ENCODE peak calls at places on chromosomes 3 and 15, in seven cellular contexts. I, C, T, Q, D, Z and K are unnamed samples.

GRCh38 chr15:38147246-38147645 is 105.4 kb upstream of the SPRED1 start:
- DNase-seq in Q (no peak), T (no peak), C (no peak), D (no peak), Z (no peak), I (no peak), K (no peak)

GRCh38 chr3:64856953-64857516 is 169.2 kb upstream of the ADAMTS9 start:
- DNase-seq in C (no peak), D (no peak), Z (no peak), T (no peak), I (no peak), Q (no peak), K (no peak)

GRCh38 chr3:183481582-183481981 is 53.2 kb upstream of the MCF2L2 start:
- DNase-seq in T (no peak), D (no peak), Q (no peak), Z (no peak), C (peak), I (no peak), K (no peak)

GRCh38 chr3:100913870-100914654 is 79.2 kb downstream of the ABI3BP start:
- DNase-seq in Z (no peak), C (peak), Q (no peak), T (no peak), I (no peak), D (no peak), K (no peak)

GRCh38 chr15:56249080-56249479 is 5.4 kb upstream of the RFX7 start:
- DNase-seq in I (peak), C (peak), Z (no peak), Q (no peak), D (peak), T (peak), K (no peak)

GRCh38 chr15:83871808-83872559 is 218.1 kb downstream of the ADAMTSL3 start:
- DNase-seq in Q (peak), I (peak), Z (peak), C (peak), D (no peak), T (no peak), K (no peak)

GRCh38 chr3:53890726-53891499 is 746 bp downstream of the SELENOK start:
- DNase-seq in D (peak), I (peak), Q (no peak), Z (no peak), C (peak), T (peak), K (no peak)

GRCh38 chr15:64014995-64015394 is 31.3 kb downstream of the DAPK2 start:
- DNase-seq in I (no peak), D (no peak), C (no peak), Z (no peak), Q (no peak), T (no peak), K (no peak)

GRCh38 chr3:107524214-107525100 is 1.7 kb downstream of the BBX start:
- DNase-seq in D (no peak), I (peak), C (peak), Z (no peak), T (peak), Q (peak), K (no peak)

GRCh38 chr3:147793841-147794240 is 384.7 kb downstream of the ZIC1 start:
- DNase-seq in I (no peak), Q (no peak), Z (no peak), D (no peak), T (no peak), C (no peak), K (no peak)

GRCh38 chr15:35320158-35320780 is 225.7 kb downstream of the DPH6 start:
- DNase-seq in D (no peak), Q (no peak), C (no peak), T (no peak), Z (no peak), I (no peak), K (no peak)

GRCh38 chr3:124115965-124116364 is 124.0 kb upstream of the ROPN1 start:
- DNase-seq in Z (no peak), C (no peak), Q (no peak), I (no peak), T (no peak), D (no peak), K (no peak)

GRCh38 chr3:42036483-42036823 is 54.7 kb upstream of the TRAK1 start:
- DNase-seq in Z (no peak), C (peak), D (no peak), I (peak), T (peak), Q (no peak), K (no peak)

GRCh38 chr3:134078169-134078821 is 48.6 kb upstream of the SLCO2A1 start:
- DNase-seq in T (no peak), I (no peak), D (no peak), Q (no peak), Z (no peak), C (peak), K (no peak)

GRCh38 chr3:111971533-111971932 is 7.3 kb upstream of the ABHD10 start:
- DNase-seq in C (no peak), Q (no peak), Z (no peak), I (no peak), D (no peak), T (no peak), K (no peak)

GRCh38 chr3:66441124-66441523 is 59.7 kb downstream of the LRIG1 start:
- DNase-seq in Z (no peak), D (no peak), I (no peak), T (no peak), C (peak), Q (no peak), K (no peak)

GRCh38 chr3:48034000-48034516 is 17.8 kb upstream of the MAP4 start:
- DNase-seq in T (peak), Q (no peak), D (peak), I (no peak), Z (no peak), C (peak), K (no peak)

GRCh38 chr3:190721330-190721729 is 141.2 kb downstream of the GMNC start:
- DNase-seq in I (no peak), T (no peak), Q (no peak), C (no peak), D (no peak), Z (peak), K (no peak)

GRCh38 chr3:37963635-37964034 is 27.0 kb upstream of the VILL start:
- DNase-seq in C (no peak), Q (no peak), Z (no peak), I (no peak), D (no peak), T (no peak), K (no peak)

GRCh38 chr3:165254812-165255211 is 58.6 kb upstream of the SLITRK3 start:
- DNase-seq in T (peak), D (peak), Q (no peak), C (no peak), Z (no peak), I (peak), K (no peak)

DNA sequence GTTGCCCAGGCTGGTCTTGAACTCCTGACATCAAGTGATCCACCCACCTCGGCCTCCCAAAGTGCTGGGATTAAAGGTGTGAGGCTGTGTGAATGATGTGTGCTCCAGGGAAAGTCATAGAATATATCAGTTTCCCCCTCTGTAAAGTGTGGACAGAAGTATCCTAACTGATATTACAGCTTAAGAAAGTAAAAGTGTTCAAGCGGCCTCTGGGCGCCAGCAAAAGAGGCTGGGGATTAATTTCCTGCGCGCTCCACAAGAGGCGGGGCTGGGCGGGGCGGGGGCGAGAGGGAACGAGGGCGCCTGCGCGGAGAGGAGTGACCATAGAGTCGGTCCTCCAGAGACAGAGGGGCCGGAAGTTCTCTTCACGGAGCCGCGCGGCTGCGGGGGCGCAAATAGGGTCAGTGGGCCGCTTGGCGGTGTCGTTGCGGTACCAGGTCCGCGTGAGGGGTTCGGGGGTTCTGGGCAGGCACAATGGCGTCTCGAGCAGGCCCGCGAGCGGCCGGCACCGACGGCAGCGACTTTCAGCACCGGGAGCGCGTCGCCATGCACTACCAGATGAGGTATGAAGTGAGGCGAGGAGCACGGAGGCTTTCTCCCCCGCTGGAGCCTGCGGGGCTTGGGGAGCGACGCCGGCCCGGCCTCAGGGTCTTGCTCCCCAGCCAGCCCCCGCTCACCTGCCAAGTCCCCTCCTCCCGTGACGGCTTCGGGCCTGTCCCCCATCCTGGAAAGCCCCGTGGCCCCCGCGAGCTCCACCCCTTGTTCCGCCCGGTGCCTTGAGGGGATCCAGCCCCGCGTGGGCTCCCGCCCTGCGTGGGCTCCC is at the start of gene JAGN1:
- DNase-seq in Q (peak), T (peak), I (peak), C (peak), D (peak), Z (peak), K (peak)
- TF ChIP-seq CEBPB in Q (peak), T (no peak), I (no peak), C (no peak), D (no peak), Z (no peak), K (no peak)

DNA sequence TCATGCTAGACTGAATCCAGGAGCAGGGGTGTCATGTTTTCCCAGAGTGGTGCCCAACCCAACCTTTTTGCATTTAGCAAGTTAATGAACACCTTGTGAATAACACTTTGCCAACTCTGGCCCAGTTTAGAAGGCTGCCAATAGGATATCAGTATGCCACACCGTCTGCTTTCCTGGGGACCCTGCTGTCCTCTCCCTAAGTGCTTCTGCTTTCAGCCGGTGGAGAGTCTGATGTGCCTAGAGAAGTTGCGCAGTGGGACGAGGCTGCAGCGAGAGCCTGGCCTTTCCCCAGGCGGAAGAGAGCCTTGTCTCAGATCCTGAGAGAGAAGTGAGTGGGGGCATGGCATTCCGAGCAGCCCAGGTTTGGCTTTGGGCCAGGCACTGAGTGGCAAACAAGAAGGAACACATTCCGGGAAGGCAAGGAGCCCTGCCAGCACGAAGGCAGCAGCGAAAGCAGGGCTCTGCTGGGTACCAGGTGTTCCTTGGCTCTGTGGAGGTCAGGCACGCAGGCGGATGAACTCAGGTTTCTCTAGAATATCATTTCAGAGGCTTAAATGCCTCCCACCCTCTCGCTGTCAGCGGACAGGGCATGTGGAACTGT is 36.9 kb downstream of the SENP8 start:
- DNase-seq in Q (no peak), Z (no peak), D (no peak), C (peak), I (peak), T (no peak), K (no peak)
- H3K4me2 ChIP-seq in Q (no peak), Z (peak), D (no peak), C (peak), I (peak), T (peak), K (no peak)

GRCh38 chr15:40118473-40118872 is 9.8 kb upstream of the BMF start:
- DNase-seq in I (no peak), T (no peak), C (no peak), Z (no peak), D (no peak), Q (no peak), K (no peak)

GRCh38 chr15:40112789-40113188 is 4.1 kb upstream of the BMF start:
- DNase-seq in D (no peak), T (no peak), I (no peak), C (no peak), Z (no peak), Q (no peak), K (no peak)

GRCh38 chr15:40111888-40112287 is 3.2 kb upstream of the BMF start:
- DNase-seq in I (no peak), C (no peak), Z (no peak), T (no peak), D (no peak), Q (no peak), K (no peak)

GRCh38 chr15:40114218-40114617 is 5.5 kb upstream of the BMF start:
- DNase-seq in D (no peak), Z (no peak), T (no peak), Q (no peak), C (no peak), I (no peak), K (no peak)

GRCh38 chr15:40115670-40116093 is 7.0 kb upstream of the BMF start:
- DNase-seq in T (peak), Z (peak), Q (no peak), D (no peak), C (no peak), I (no peak), K (no peak)
- TF ChIP-seq CEBPB in T (peak), Z (no peak), Q (peak), D (no peak), C (peak), I (no peak), K (peak)

DNA sequence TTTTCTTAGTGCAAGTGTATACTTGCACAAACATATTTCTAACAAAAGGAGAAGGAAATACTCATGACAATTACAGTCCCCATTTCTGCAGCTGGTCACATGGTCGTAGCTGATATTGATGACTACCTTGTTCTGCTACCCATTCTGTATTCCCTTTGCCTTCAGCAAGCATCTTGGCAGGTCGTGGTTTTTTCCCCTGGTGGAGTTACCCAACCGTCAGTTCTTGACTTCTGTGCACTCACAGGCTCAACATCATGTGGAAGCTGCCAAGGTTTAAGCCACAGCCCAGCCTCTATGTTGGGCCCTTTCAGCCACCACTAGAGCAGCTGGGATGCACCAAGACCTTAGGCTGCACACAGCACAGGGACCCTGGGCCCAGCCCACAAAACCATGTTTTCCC is 56.1 kb downstream of the VGLL3 start:
- DNase-seq in Z (no peak), C (no peak), I (no peak), Q (no peak), T (no peak), D (no peak), K (no peak)
- H3K4me2 ChIP-seq in Z (no peak), C (no peak), I (no peak), Q (no peak), T (no peak), D (no peak), K (no peak)

GRCh38 chr15:57741089-57741488 is 34.6 kb downstream of the POLR2M start:
- DNase-seq in D (no peak), Q (no peak), Z (no peak), C (no peak), I (no peak), T (no peak), K (no peak)
- TF ChIP-seq CEBPB in D (no peak), Q (no peak), Z (no peak), C (no peak), I (no peak), T (no peak), K (no peak)

GRCh38 chr3:153331676-153332075 is 169.7 kb downstream of the RAP2B start:
- DNase-seq in I (no peak), Z (no peak), T (no peak), Q (no peak), D (no peak), C (no peak), K (no peak)

DNA sequence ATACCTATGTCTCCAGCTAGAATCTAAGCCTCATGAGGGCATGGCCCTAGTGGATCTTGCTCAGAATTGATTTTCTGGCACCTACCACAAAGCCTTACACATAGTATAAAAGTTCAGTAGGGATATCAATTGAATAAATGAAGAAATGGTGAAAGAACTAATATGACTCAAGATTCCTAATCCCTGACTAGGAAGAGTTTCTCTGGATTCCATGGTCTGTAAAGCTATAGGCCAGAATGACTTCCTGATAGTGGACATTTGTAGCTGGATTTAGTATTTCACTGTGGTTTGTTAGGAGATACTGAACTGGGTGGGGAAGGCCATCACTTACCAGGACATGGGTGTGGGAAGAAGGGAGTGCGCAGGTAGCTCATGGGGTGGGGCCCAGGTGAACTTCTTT is 168.9 kb downstream of the RAP2B start:
- DNase-seq in Q (no peak), C (peak), D (no peak), Z (no peak), I (no peak), T (no peak), K (no peak)
- H3K4me2 ChIP-seq in Q (no peak), C (no peak), D (no peak), Z (no peak), I (no peak), T (no peak), K (no peak)

DNA sequence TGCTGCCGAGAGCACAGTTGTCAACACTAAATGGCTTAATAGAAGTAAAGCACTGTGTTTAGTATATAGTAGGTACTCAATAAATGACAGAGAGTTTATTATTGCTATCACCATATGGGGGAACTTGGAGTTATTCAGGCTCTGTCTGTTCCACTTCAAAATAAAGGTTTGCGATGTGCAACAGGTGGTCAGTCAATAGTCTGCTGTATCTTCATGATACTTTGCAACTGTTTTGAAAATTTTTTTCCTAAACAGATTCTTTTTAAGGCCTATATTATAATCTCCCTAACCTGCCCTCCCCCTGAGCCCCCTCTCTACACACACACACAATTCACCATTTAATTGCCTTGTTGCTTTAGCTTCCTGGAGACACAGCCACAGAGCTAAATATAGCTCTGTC is 164.7 kb upstream of the NR2F2 start:
- DNase-seq in Z (no peak), D (no peak), I (no peak), T (no peak), C (no peak), Q (no peak), K (no peak)
- TF ChIP-seq CEBPB in Z (no peak), D (no peak), I (no peak), T (no peak), C (no peak), Q (no peak), K (no peak)